ENCODE peak calls at places on chromosomes 12 and 14, in eight cellular contexts. L is WTC11, E is A549, B is IMR-90, N is HepG2, F is H1, H is GM12878, G is K562. T is an unnamed sample.
A peak's percentile ranks its signal among the peaks of the same experiment; 100 is the strongest.

GRCh38 chr14:63276492-63277342 is 42.0 kb downstream of the GPHB5 start:
- DNase-seq in L (no peak), H (no peak), F (no peak), G (peak; percentile 40), B (peak; percentile 64), N (peak; percentile 17), E (peak; percentile 36), T (peak; percentile 48)

GRCh38 chr12:26451763-26452162 is 256.4 kb downstream of the SSPN start:
- DNase-seq in N (no peak), G (no peak), H (no peak), L (no peak), B (peak; percentile 36), E (no peak), F (no peak), T (no peak)

GRCh38 chr12:27821259-27821973 is 41.4 kb upstream of the MANSC4 start:
- DNase-seq in G (peak; percentile 65), E (peak; percentile 79), L (peak; percentile 44), B (peak; percentile 85), N (peak; percentile 67), F (no peak), H (peak; percentile 48), T (peak; percentile 51)

GRCh38 chr14:30299915-30300314 is 259.0 kb upstream of the G2E3 start:
- DNase-seq in H (no peak), F (no peak), L (no peak), E (no peak), G (no peak), N (no peak), B (no peak), T (no peak)

GRCh38 chr12:10454531-10454930 is 1.4 kb upstream of the KLRC1 start:
- DNase-seq in E (no peak), H (no peak), G (no peak), N (no peak), L (no peak), B (no peak), F (no peak), T (no peak)

GRCh38 chr12:121223283-121223946 is 13.5 kb downstream of the P2RX4 start:
- DNase-seq in L (no peak), H (no peak), E (no peak), N (no peak), G (no peak), B (no peak), F (no peak), T (peak; percentile 58)

GRCh38 chr14:95490727-95491451 is 25.6 kb downstream of the SYNE3 start:
- DNase-seq in E (no peak), G (no peak), B (no peak), F (no peak), N (no peak), L (no peak), H (no peak), T (no peak)

GRCh38 chr12:82708507-82708906 is 21.8 kb downstream of the TMTC2 start:
- DNase-seq in B (no peak), N (no peak), G (no peak), F (peak; percentile 51), E (no peak), H (no peak), L (peak; percentile 30), T (peak; percentile 37)

GRCh38 chr12:5561057-5561456 is 129.1 kb downstream of the NTF3 start:
- DNase-seq in B (no peak), H (no peak), F (peak; percentile 36), E (no peak), N (no peak), L (no peak), G (no peak), T (no peak)

GRCh38 chr14:101874001-101874400 is 90.4 kb upstream of the DYNC1H1 start:
- DNase-seq in F (no peak), E (no peak), B (no peak), G (no peak), H (no peak), L (no peak), N (no peak), T (no peak)

GRCh38 chr12:92075425-92075891 is 70.2 kb downstream of the BTG1 start:
- DNase-seq in E (no peak), N (no peak), H (no peak), B (peak; percentile 72), G (peak; percentile 65), F (no peak), L (no peak), T (no peak)

GRCh38 chr12:93403988-93404803 is 26.5 kb downstream of the NUDT4 start:
- DNase-seq in E (no peak), N (no peak), H (no peak), F (no peak), B (peak; percentile 61), G (no peak), L (no peak), T (no peak)

GRCh38 chr12:90959538-90960139 is 4.7 kb upstream of the CCER1 start:
- DNase-seq in B (peak; percentile 58), F (no peak), H (no peak), N (peak; percentile 26), E (peak; percentile 29), L (no peak), G (peak; percentile 13), T (peak; percentile 43)

GRCh38 chr12:43957732-43958131 is 121.9 kb downstream of the TMEM117 start:
- DNase-seq in B (peak; percentile 67), H (peak; percentile 28), N (peak; percentile 49), G (peak; percentile 17), L (no peak), F (no peak), E (peak; percentile 21), T (peak; percentile 52)

GRCh38 chr14:21385170-21385904 is 1.5 kb upstream of the SUPT16H start:
- DNase-seq in H (no peak), G (peak; percentile 13), L (no peak), N (no peak), F (no peak), E (no peak), B (no peak), T (no peak)

GRCh38 chr12:68958337-68958736 is 25.4 kb upstream of the CPM start:
- DNase-seq in N (no peak), L (no peak), G (no peak), E (no peak), H (peak; percentile 48), B (no peak), F (no peak), T (no peak)

GRCh38 chr12:106919910-106920544 is 35.7 kb upstream of the TMEM263 start:
- DNase-seq in G (peak; percentile 52), N (peak; percentile 28), H (no peak), L (no peak), E (peak; percentile 55), F (no peak), B (peak; percentile 63), T (peak; percentile 54)

GRCh38 chr12:116697305-116698130 is 40.4 kb downstream of the SPRING1 start:
- DNase-seq in H (no peak), N (peak; percentile 57), B (no peak), L (peak; percentile 72), F (no peak), E (peak; percentile 81), G (peak; percentile 71), T (peak; percentile 55)

GRCh38 chr14:24315807-24316596 is 4.7 kb downstream of the LTB4R start:
- DNase-seq in G (peak; percentile 61), N (peak; percentile 65), L (peak; percentile 63), H (no peak), F (peak; percentile 78), E (no peak), B (no peak), T (peak; percentile 60)

GRCh38 chr12:94557896-94558295 is 92.5 kb downstream of the TMCC3 start:
- DNase-seq in H (no peak), N (no peak), L (no peak), E (no peak), F (no peak), G (no peak), B (no peak), T (no peak)

GRCh38 chr14:105863296-105864108 is 337.1 kb downstream of the TMEM121 start:
- DNase-seq in B (no peak), H (no peak), L (peak; percentile 3), F (no peak), E (no peak), G (no peak), N (no peak), T (no peak)

GRCh38 chr12:5909560-5909959 is 35.5 kb downstream of the ANO2 start:
- DNase-seq in F (no peak), B (no peak), N (no peak), G (no peak), E (no peak), L (no peak), H (no peak), T (no peak)

DNA sequence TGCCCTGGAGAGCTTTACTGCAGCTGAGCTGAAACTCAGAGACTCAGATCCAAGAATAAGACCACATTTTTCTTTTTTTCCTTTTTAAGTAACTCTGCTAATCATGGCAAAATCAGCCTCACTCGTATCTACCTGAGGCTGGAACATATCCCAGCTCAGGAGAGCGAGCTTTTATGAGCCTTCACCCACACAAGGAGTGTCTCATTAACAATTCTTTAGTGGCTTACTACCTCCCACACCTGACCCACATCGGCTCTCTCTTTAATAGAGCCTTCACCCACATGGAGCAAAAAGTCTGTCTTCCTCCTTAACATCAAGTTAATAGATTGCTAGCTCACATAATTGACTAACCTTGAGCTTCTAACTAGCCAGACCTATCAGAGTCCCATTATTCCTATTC is 18.3 kb upstream of the CERS5 start:
- DNase-seq in N (no peak), E (no peak), G (no peak), H (no peak), L (no peak), B (no peak), F (no peak), T (no peak)
- TF ChIP-seq USF2 in N (no peak), E (no peak), G (no peak), H (no peak), L (no peak), B (no peak), F (no peak), T (no peak)

DNA sequence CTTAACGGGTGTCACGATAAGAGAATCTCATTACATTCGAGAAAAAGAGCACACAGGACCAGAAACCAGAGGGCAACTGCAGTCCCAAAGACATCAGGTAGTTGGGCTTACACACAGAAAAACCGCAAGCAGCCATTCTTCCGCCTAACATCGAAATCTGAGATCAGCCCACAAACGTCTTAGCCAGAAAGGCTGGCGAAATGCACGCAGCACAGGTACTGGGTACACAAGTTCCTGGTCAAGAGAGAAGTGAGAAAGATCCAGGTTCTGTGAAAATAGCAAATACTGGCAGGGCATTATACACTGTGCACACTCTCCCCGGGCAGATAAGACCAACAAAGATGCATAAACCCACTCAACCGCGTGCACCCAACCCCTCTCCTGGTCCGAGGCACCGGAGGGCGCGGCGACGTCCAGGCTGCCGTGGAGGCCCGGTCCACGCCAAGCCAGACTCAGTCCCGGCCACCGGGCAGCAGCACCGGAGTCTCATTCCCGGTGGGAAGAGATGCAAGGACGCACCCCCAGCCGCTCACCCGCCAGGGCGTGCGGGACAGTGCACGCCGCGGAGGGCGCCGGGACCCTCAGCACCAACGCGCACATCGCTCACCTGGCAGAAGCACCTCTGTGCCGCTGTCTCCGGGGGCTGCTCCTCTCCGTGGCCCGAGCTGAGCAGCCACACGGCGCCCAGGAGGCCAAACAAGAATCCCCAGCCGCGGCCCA is 437 bp downstream of the ERO1A start:
- DNase-seq in B (peak; percentile 49), F (no peak), G (peak; percentile 15), H (peak; percentile 60), N (peak; percentile 25), E (no peak), L (no peak), T (peak; percentile 63)
- TF ChIP-seq CTCF in B (peak; percentile 1), F (no peak), G (no peak), H (no peak), N (no peak), E (no peak), L (no peak), T (no peak)

GRCh38 chr14:92040431-92041040 is 677 bp upstream of the TRIP11 start:
- DNase-seq in E (peak; percentile 55), N (peak; percentile 18), F (no peak), B (peak; percentile 61), H (peak; percentile 25), L (no peak), G (peak; percentile 11), T (peak; percentile 47)
- TF ChIP-seq USF2 in E (no peak), N (no peak), F (peak; percentile 43), B (peak; percentile 50), H (no peak), L (peak; percentile 47), G (no peak), T (peak; percentile 16)

GRCh38 chr12:57224973-57225679 is 4.4 kb upstream of the SHMT2 start:
- DNase-seq in L (peak; percentile 89), E (no peak), F (peak; percentile 94), N (no peak), B (no peak), G (no peak), H (no peak), T (no peak)
- TF ChIP-seq CTCF in L (peak; percentile 84), E (no peak), F (no peak), N (peak; percentile 72), B (no peak), G (peak; percentile 10), H (peak; percentile 45), T (peak; percentile 37)

T was measured in SK-N-SH.